ENCODE peak calls at places on chromosomes 1 and 21, in seven cellular contexts. Q is right atrium auricular region; E is left ventricle myocardium inferior; H is heart right ventricle; M is mesendoderm; G is CD8-positive, alpha-beta memory T cell; V is choroid plexus epithelial cell. A is an unnamed sample.

GRCh38 chr1:11527541-11528452 is 48.8 kb downstream of the DISP3 start:
- DNase-seq in Q (no peak), E (no peak), H (no peak), M (no peak), G (no peak), V (no peak), A (no peak)

GRCh38 chr21:16573581-16573980 is 843.8 kb downstream of the USP25 start:
- DNase-seq in Q (no peak), E (no peak), H (no peak), M (peak; percentile 47), G (no peak), V (peak; percentile 41), A (no peak)

GRCh38 chr21:41630249-41630648 is 122.3 kb upstream of the TMPRSS2 start:
- DNase-seq in Q (no peak), E (no peak), H (no peak), M (no peak), G (no peak), V (peak; percentile 94), A (no peak)

GRCh38 chr1:3902111-3902511 is 2.0 kb upstream of the C1orf174 start:
- DNase-seq in Q (no peak), E (no peak), H (no peak), M (no peak), G (no peak), V (no peak), A (no peak)

GRCh38 chr1:84776639-84777038 is 86.4 kb upstream of the SSX2IP start:
- DNase-seq in Q (no peak), E (no peak), H (no peak), M (no peak), G (no peak), V (no peak), A (no peak)

GRCh38 chr1:91650764-91651163 is 150.1 kb downstream of the CDC7 start:
- DNase-seq in Q (peak; percentile 91), E (peak; percentile 67), H (peak; percentile 19), M (no peak), G (no peak), V (peak; percentile 99), A (no peak)

GRCh38 chr1:10620776-10621175 is 146.0 kb downstream of the PEX14 start:
- DNase-seq in Q (no peak), E (no peak), H (no peak), M (no peak), G (no peak), V (no peak), A (no peak)

GRCh38 chr1:98110674-98111073 is 189.8 kb upstream of the DPYD start:
- DNase-seq in Q (no peak), E (no peak), H (no peak), M (no peak), G (no peak), V (peak; percentile 23), A (no peak)

GRCh38 chr21:38486705-38487104 is 11.6 kb downstream of the ERG start:
- DNase-seq in Q (no peak), E (no peak), H (no peak), M (no peak), G (no peak), V (no peak), A (no peak)

GRCh38 chr1:75632350-75632949 is 21.5 kb upstream of the SLC44A5 start:
- DNase-seq in Q (no peak), E (no peak), H (no peak), M (peak; percentile 53), G (no peak), V (peak; percentile 63), A (no peak)

GRCh38 chr1:46303038-46303871 is at the start of the genes LRRC41 and UQCRH:
- DNase-seq in Q (peak; percentile 98), E (peak; percentile 95), H (peak; percentile 93), M (peak; percentile 99), G (peak; percentile 87), V (peak; percentile 98), A (peak; percentile 98)

GRCh38 chr1:1630191-1630964 is 1.6 kb upstream of the MMP23B start:
- DNase-seq in Q (peak; percentile 73), E (peak; percentile 69), H (peak; percentile 75), M (peak; percentile 97), G (peak; percentile 92), V (peak; percentile 83), A (peak; percentile 98)

GRCh38 chr1:171298696-171299095 is 15.3 kb upstream of the FMO4 start:
- DNase-seq in Q (no peak), E (no peak), H (no peak), M (no peak), G (no peak), V (no peak), A (no peak)

GRCh38 chr1:203968728-203969127 is 104.2 kb upstream of the SOX13 start:
- DNase-seq in Q (no peak), E (peak; percentile 23), H (no peak), M (no peak), G (no peak), V (no peak), A (no peak)

GRCh38 chr1:112896783-112897182 is 59.2 kb downstream of the SLC16A1 start:
- DNase-seq in Q (no peak), E (no peak), H (no peak), M (no peak), G (no peak), V (no peak), A (no peak)

GRCh38 chr1:64245495-64245894 is 42.1 kb downstream of the UBE2U start:
- DNase-seq in Q (no peak), E (no peak), H (no peak), M (peak; percentile 55), G (no peak), V (no peak), A (no peak)

GRCh38 chr1:116751149-116751548 is 3.1 kb upstream of the CD2 start:
- DNase-seq in Q (no peak), E (no peak), H (no peak), M (no peak), G (no peak), V (no peak), A (no peak)

GRCh38 chr1:166915941-166916340 is 39.9 kb upstream of the TADA1 start:
- DNase-seq in Q (no peak), E (no peak), H (no peak), M (peak; percentile 73), G (no peak), V (peak; percentile 48), A (no peak)

GRCh38 chr1:6517435-6517851 is 26.0 kb upstream of the PLEKHG5 start:
- DNase-seq in Q (no peak), E (no peak), H (no peak), M (peak; percentile 37), G (no peak), V (no peak), A (no peak)

GRCh38 chr1:205432116-205432515 is 10.3 kb upstream of the LEMD1 start:
- DNase-seq in Q (no peak), E (no peak), H (no peak), M (no peak), G (no peak), V (no peak), A (no peak)

GRCh38 chr21:31135536-31136184 is 97.4 kb upstream of the KRTAP19-8 start:
- DNase-seq in Q (no peak), E (no peak), H (no peak), M (no peak), G (no peak), V (no peak), A (no peak)
- H3K4me3 ChIP-seq in Q (no peak overlapping the region), E (no peak overlapping the region), H (no peak overlapping the region), M (no peak overlapping the region), G (no peak overlapping the region), V (no peak overlapping the region), A (no peak overlapping the region)

DNA sequence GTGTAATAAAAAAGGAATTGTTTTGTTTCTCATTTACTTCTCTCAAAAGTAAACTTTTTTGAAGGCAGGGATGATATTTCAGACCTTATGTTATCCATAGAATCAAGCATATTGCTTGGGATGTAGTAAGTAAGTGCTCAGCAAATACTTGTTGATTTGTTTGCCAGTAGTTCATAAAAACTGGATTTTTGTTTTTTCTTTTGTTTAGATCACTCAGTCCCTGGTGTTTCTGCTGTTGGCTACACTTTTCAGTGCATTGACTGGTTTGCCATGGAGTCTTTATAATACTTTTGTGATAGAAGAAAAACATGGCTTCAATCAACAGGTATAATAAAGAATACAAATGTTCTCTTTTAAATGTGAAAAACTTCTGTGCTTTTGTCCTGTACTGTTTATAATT is 10.2 kb downstream of the ZMPSTE24 start:
- DNase-seq in Q (no peak), E (no peak), H (no peak), M (no peak), G (no peak), V (no peak), A (no peak)
- H3K4me3 ChIP-seq in Q (no peak overlapping the region), E (no peak overlapping the region), H (no peak overlapping the region), M (no peak overlapping the region), G (no peak overlapping the region), V (no peak overlapping the region), A (no peak overlapping the region)

GRCh38 chr21:39610705-39611104 is 2.0 kb upstream of the B3GALT5 start:
- DNase-seq in Q (no peak), E (no peak), H (no peak), M (peak; percentile 92), G (no peak), V (peak; percentile 55), A (no peak)

GRCh38 chr21:39612233-39613028 is at the start of gene B3GALT5:
- DNase-seq in Q (no peak), E (no peak), H (no peak), M (peak; percentile 89), G (no peak), V (peak; percentile 34), A (no peak)

GRCh38 chr21:39616373-39616772 is 3.6 kb downstream of the B3GALT5 start:
- DNase-seq in Q (no peak), E (no peak), H (no peak), M (no peak), G (no peak), V (no peak), A (no peak)

GRCh38 chr21:39611547-39612190 is 1.1 kb upstream of the B3GALT5 start:
- DNase-seq in Q (no peak), E (no peak), H (no peak), M (peak; percentile 23), G (no peak), V (peak; percentile 24), A (no peak)

DNA sequence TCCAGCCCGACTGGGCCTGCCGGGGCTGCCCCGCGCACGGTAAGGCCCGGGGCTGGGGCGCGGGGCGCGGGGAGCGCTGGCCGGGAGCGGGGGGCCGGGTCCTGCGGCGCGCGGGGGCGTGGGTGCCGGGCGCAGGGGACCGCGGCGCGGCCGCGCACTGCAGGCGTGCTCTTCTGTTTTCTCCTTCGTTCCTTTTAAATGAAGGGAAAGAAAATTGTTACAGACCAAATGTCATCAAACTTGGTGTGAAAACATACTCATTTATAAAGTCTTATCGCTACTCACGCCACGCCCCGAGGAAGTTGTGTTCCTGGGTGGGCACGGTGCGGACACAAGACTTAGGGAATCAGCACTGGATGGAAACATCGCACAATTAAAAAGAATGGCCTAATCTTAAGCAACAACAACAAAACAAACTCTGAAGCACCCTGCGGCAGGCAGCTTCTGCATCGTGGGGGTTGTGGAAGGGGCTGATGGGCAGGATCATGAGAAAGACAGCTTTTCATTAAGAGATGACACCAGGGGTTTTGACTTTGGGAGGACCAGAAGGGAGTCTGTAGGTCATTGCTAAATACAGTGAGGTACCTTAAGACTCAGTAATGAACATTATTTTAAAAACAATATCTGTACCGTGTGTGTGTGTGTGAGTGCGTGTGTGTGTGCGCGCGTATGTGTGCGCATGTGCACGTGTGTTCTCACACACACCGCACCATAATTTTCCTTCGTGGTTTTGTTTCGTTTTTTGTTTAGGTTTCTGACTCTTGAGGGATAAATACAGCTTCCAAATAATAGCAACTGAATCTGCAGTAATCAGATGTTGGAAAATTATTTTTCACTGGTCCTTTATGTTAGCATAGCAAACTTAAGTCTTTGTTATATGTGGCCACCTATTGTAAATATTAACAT is 542 bp downstream of the B3GALT5 start:
- DNase-seq in Q (no peak), E (no peak), H (no peak), M (peak; percentile 33), G (no peak), V (peak; percentile 33), A (no peak)
- H3K4me3 ChIP-seq in Q (no peak overlapping the region), E (peak overlapping the region; percentile 59), H (peak overlapping the region; percentile 51), M (peak overlapping the region; percentile 58), G (no peak overlapping the region), V (peak overlapping the region; percentile 51), A (no peak overlapping the region)

GRCh38 chr1:172393354-172393753 is 27.1 kb upstream of the C1orf105 start:
- DNase-seq in Q (no peak), E (no peak), H (no peak), M (no peak), G (no peak), V (no peak), A (peak; percentile 59)
- H3K4me3 ChIP-seq in Q (no peak overlapping the region), E (no peak overlapping the region), H (no peak overlapping the region), M (no peak overlapping the region), G (no peak overlapping the region), V (no peak overlapping the region), A (no peak overlapping the region)